ENCODE peak calls at places on chromosomes 13 and 19, in six cellular contexts. T, A, Z, D, L and H are unnamed samples.

GRCh38 chr13:98176777-98177608 is at the start of gene RNF113B:
- DNase-seq in T (no peak), A (no peak), Z (no peak), D (no peak), L (no peak), H (no peak)

GRCh38 chr13:94656766-94657165 is 55.1 kb downstream of the GPR180 start:
- DNase-seq in T (no peak), A (no peak), Z (no peak), D (peak; percentile 33), L (no peak), H (no peak)

GRCh38 chr19:45376045-45376724 is 5.8 kb upstream of the ERCC2 start:
- DNase-seq in T (no peak), A (no peak), Z (no peak), D (peak; percentile 85), L (no peak), H (peak; percentile 93)

GRCh38 chr13:113061271-113061625 is 44.3 kb upstream of the F7 start:
- DNase-seq in T (peak; percentile 58), A (peak; percentile 51), Z (no peak), D (no peak), L (no peak), H (no peak)

GRCh38 chr13:111658150-111659100 is 338.0 kb downstream of the TEX29 start:
- DNase-seq in T (no peak), A (no peak), Z (no peak), D (no peak), L (no peak), H (no peak)

GRCh38 chr19:38037151-38037611 is 130.2 kb downstream of the SIPA1L3 start:
- DNase-seq in T (no peak), A (no peak), Z (no peak), D (no peak), L (no peak), H (no peak)

GRCh38 chr19:55647732-55648656 is at the start of gene CCDC106:
- DNase-seq in T (peak; percentile 90), A (peak; percentile 72), Z (no peak), D (peak; percentile 71), L (no peak), H (no peak)

GRCh38 chr19:45816236-45817009 is 1.3 kb upstream of the RSPH6A start:
- DNase-seq in T (no peak), A (no peak), Z (no peak), D (no peak), L (peak; percentile 31), H (no peak)

GRCh38 chr19:55253264-55253663 is 5.6 kb downstream of the PPP6R1 start:
- DNase-seq in T (peak; percentile 75), A (no peak), Z (no peak), D (no peak), L (no peak), H (no peak)

GRCh38 chr13:113495494-113496251 is 5.2 kb upstream of the DCUN1D2 start:
- DNase-seq in T (no peak), A (no peak), Z (no peak), D (peak; percentile 24), L (no peak), H (no peak)

GRCh38 chr13:93777504-93777903 is 550.9 kb downstream of the GPC6 start:
- DNase-seq in T (no peak), A (no peak), Z (no peak), D (no peak), L (no peak), H (no peak)

GRCh38 chr13:73681015-73681414 is 453.2 kb downstream of the KLF12 start:
- DNase-seq in T (no peak), A (no peak), Z (no peak), D (no peak), L (no peak), H (no peak)

GRCh38 chr13:109787135-109787954 is 962 bp upstream of the IRS2 start:
- DNase-seq in T (peak; percentile 90), A (peak; percentile 76), Z (no peak), D (peak; percentile 25), L (no peak), H (no peak)

GRCh38 chr13:65613004-65613403 is 1617.1 kb downstream of the PCDH9 start:
- DNase-seq in T (no peak), A (no peak), Z (no peak), D (no peak), L (no peak), H (no peak)

GRCh38 chr13:33411312-33411711 is 125.8 kb upstream of the STARD13 start:
- DNase-seq in T (no peak), A (no peak), Z (no peak), D (peak; percentile 15), L (no peak), H (no peak)

GRCh38 chr13:33410619-33411018 is 125.1 kb upstream of the STARD13 start:
- DNase-seq in T (no peak), A (no peak), Z (no peak), D (no peak), L (no peak), H (no peak)

GRCh38 chr13:33403807-33404362 is 118.3 kb upstream of the STARD13 start:
- DNase-seq in T (no peak), A (no peak), Z (no peak), D (no peak), L (no peak), H (no peak)

GRCh38 chr13:33405371-33405770 is 119.8 kb upstream of the STARD13 start:
- DNase-seq in T (no peak), A (no peak), Z (no peak), D (no peak), L (no peak), H (no peak)

GRCh38 chr13:33409673-33410072 is 124.1 kb upstream of the STARD13 start:
- DNase-seq in T (no peak), A (no peak), Z (no peak), D (peak; percentile 37), L (no peak), H (no peak)
- TF ChIP-seq POLR2AphosphoS5 in T (no peak), A (no peak), Z (no peak), D (no peak), L (no peak), H (no peak)

DNA sequence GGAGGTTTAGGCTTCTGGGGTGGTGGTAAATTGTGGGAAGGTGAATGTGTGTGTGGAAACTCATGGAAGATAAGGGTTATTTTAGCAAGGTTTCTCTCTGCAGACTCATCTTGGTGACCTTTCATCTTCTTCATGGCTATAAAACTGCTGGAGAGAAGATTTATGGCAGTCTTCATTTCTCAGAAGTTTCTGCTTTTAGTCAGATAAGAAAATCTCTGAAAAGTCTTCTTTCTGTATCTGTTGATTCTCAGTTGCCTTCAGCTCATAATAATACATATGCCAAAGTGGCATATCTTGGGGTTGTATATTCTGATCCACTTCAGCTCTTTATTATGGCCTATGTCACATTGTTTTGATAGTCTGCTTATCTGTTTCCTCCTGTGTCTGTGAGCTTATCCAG is 143.3 kb upstream of the TMTC4 start:
- DNase-seq in T (no peak), A (no peak), Z (no peak), D (no peak), L (no peak), H (no peak)
- TF ChIP-seq POLR2AphosphoS5 in T (no peak), A (no peak), Z (no peak), D (no peak), L (no peak), H (no peak)

DNA sequence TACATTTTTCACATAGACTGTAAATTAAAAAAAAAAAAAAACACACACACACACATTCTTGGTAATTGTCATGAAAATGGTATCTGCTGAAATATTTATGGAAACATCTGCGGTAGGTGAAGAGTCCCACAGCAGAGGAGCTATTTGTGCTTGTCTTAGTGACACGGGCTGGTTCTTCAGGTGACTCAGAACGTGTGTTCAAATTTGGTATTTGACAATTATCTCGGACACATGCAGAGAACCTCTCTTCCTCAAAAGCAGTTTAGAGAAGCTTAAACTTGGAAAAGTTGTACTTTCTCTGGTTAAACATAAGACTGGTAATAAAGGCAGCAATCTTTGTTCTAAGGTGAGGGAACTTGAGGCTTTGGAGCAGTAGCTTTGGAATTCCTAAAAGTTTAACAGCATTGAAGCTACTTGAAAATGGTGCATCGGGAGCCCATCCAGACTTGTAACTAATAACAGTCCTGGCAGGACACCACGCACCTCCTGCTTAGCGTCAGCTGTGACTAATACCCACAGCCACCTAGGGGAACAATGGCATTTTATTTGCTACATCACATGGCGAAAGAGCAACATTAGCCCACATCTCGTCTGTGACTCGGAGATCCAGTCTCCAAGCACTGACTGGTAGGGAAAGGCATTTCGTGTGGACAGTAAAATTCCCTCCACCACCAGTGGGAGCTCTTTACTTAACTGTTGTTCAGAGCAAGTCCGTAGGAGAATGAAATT is 1505.1 kb upstream of the SLC10A2 start:
- DNase-seq in T (peak; percentile 37), A (peak; percentile 80), Z (no peak), D (peak; percentile 89), L (no peak), H (no peak)
- TF ChIP-seq POLR2AphosphoS5 in T (no peak), A (peak; percentile 25), Z (no peak), D (no peak), L (no peak), H (no peak)

DNA sequence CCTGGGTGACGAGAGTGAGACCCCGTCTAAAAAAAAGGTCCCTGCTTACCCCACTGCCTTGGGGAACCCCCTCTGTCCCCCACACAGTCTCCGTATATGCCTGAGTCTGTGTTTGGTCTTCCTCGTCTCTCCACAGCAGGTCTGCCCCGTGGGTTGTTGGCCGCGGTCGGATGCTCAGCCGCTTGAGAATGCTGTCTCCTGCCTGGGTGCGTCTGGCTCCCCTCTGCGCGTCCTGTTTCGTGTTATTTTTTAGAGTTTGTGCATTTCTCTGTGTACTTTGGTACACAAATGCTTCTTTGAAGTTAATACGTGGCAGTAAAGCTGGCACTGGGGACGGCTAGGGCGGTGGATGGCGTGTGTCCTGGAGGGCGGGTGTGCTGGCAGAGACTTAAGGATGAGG is 34.9 kb downstream of the KDM4B start:
- DNase-seq in T (no peak), A (no peak), Z (no peak), D (no peak), L (no peak), H (no peak)
- TF ChIP-seq POLR2AphosphoS5 in T (no peak), A (no peak), Z (no peak), D (no peak), L (no peak), H (no peak)

DNA sequence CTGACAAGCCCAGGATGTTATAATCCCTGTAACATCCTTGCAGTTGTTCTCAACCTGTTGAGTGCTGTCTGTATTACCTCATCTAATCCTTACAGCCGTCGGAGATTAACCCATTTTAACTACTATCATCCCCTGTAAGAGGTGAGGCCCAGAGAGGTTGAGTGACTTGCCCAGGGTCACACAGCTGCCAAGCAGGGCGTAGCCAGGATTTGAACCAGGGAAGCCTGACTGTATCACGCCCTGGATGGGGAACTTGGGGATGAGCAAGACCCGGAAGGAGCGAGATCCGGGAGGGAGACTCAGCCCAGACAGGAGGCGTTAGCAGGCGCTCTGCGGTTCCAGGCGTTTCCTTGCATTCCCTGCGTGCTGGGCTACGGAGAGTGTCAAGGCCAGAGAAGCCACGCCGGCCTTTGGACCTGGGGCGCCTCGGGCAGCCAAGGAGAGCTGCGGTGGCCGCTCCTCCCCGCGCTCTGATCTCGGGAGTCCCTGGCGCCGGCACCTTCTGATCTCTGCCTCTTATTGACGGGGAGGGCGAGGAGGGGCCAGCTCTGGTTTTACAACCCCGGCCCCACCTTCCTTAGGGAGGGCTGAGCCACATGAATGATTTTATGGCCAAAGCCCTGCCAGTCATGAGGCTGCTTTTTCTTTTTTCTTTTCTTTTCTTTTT is 6.2 kb downstream of the SULT2B1 start:
- DNase-seq in T (no peak), A (no peak), Z (no peak), D (no peak), L (no peak), H (no peak)
- TF ChIP-seq POLR2AphosphoS5 in T (no peak), A (no peak), Z (no peak), D (peak; percentile 17), L (no peak), H (no peak)

GRCh38 chr13:99671746-99672145 is 170.5 kb downstream of the TM9SF2 start:
- DNase-seq in T (no peak), A (no peak), Z (no peak), D (no peak), L (no peak), H (no peak)
- TF ChIP-seq POLR2AphosphoS5 in T (no peak), A (no peak), Z (no peak), D (no peak), L (no peak), H (no peak)

GRCh38 chr13:99228737-99229691 is 28.4 kb downstream of the UBAC2 start:
- DNase-seq in T (no peak), A (no peak), Z (no peak), D (no peak), L (no peak), H (no peak)
- TF ChIP-seq POLR2AphosphoS5 in T (no peak), A (no peak), Z (no peak), D (no peak), L (no peak), H (no peak)